ENCODE peak calls at places on chromosomes 4 and X, in six cellular contexts. N, R, G, O, Y and P are unnamed samples.

GRCh38 chr4:132797856-132798255 is 351.2 kb upstream of the PCDH10 start:
- DNase-seq in N (no peak), R (no peak), G (no peak), O (no peak), Y (no peak), P (no peak)

GRCh38 chr4:43875655-43876054 is 573.0 kb downstream of the KCTD8 start:
- DNase-seq in N (no peak), R (no peak), G (no peak), O (no peak), Y (no peak), P (no peak)

GRCh38 chrX:46620505-46620904 is 46.9 kb downstream of the CHST7 start:
- DNase-seq in N (no peak), R (no peak), G (no peak), O (no peak), Y (no peak), P (no peak)

GRCh38 chrX:129808829-129809745 is 29.3 kb downstream of the SASH3 start:
- DNase-seq in N (no peak), R (no peak), G (no peak), O (no peak), Y (no peak), P (no peak)

GRCh38 chrX:39645059-39645895 is 452.5 kb downstream of the BCOR start:
- DNase-seq in N (no peak), R (no peak), G (peak), O (peak), Y (peak), P (no peak)

GRCh38 chr4:22986881-22987280 is 294.1 kb downstream of the GBA3 start:
- DNase-seq in N (no peak), R (no peak), G (no peak), O (no peak), Y (no peak), P (no peak)

GRCh38 chr4:169252339-169253086 is 18.2 kb downstream of the SH3RF1 start:
- DNase-seq in N (no peak), R (no peak), G (no peak), O (no peak), Y (no peak), P (no peak)

GRCh38 chr4:159273126-159273438 is 170.2 kb downstream of the RAPGEF2 start:
- DNase-seq in N (no peak), R (no peak), G (no peak), O (no peak), Y (no peak), P (no peak)

GRCh38 chr4:107148922-107149321 is 112.8 kb upstream of the DKK2 start:
- DNase-seq in N (no peak), R (no peak), G (no peak), O (no peak), Y (no peak), P (no peak)

GRCh38 chrX:129721870-129722269 is 16.9 kb upstream of the XPNPEP2 start:
- DNase-seq in N (no peak), R (no peak), G (no peak), O (no peak), Y (no peak), P (no peak)

GRCh38 chrX:17692709-17693346 is 44.5 kb upstream of the SCML1 start:
- DNase-seq in N (peak), R (no peak), G (no peak), O (peak), Y (peak), P (no peak)

GRCh38 chr4:44210750-44211149 is 237.9 kb downstream of the KCTD8 start:
- DNase-seq in N (no peak), R (no peak), G (no peak), O (no peak), Y (no peak), P (no peak)

GRCh38 chrX:56802428-56802827 is 73.4 kb downstream of the NBDY start:
- DNase-seq in N (no peak), R (no peak), G (no peak), O (no peak), Y (no peak), P (no peak)

GRCh38 chr4:144650311-144650820 is 4.4 kb downstream of the HHIP start:
- DNase-seq in N (no peak), R (no peak), G (no peak), O (no peak), Y (no peak), P (no peak)